ENCODE peak calls at places on chromosomes 7 and 10, in five cellular contexts. One of them, this sample, is unnamed.

GRCh38 chr7:92253251-92253650 is 7.5 kb downstream of the ANKIB1 start:
- DNase-seq in GM12878: no peak
- DNase-seq in SK-N-SH: no peak
- DNase-seq in HepG2: no peak
- DNase-seq in H1: no peak
- DNase-seq in this sample: no peak

GRCh38 chr10:43351301-43351700 is 20.1 kb upstream of the FXYD4 start:
- DNase-seq in GM12878: no peak
- DNase-seq in SK-N-SH: peak; percentile 25
- DNase-seq in HepG2: no peak
- DNase-seq in H1: no peak
- DNase-seq in this sample: no peak

GRCh38 chr7:102000123-102000522 is 182.7 kb downstream of the CUX1 start:
- DNase-seq in GM12878: no peak
- DNase-seq in SK-N-SH: no peak
- DNase-seq in HepG2: no peak
- DNase-seq in H1: no peak
- DNase-seq in this sample: no peak

GRCh38 chr7:158416283-158416933 is 171.2 kb downstream of the PTPRN2 start:
- DNase-seq in GM12878: no peak
- DNase-seq in SK-N-SH: no peak
- DNase-seq in HepG2: no peak
- DNase-seq in H1: no peak
- DNase-seq in this sample: no peak

GRCh38 chr7:20217193-20217948 is at the start of gene MACC1:
- DNase-seq in GM12878: peak; percentile 96
- DNase-seq in SK-N-SH: no peak
- DNase-seq in HepG2: no peak
- DNase-seq in H1: peak; percentile 86
- DNase-seq in this sample: no peak

GRCh38 chr7:131556055-131556911 is at the start of gene PODXL:
- DNase-seq in GM12878: no peak
- DNase-seq in SK-N-SH: peak; percentile 99
- DNase-seq in HepG2: no peak
- DNase-seq in H1: no peak
- DNase-seq in this sample: peak; percentile 46

GRCh38 chr7:22150221-22150620 is 204.5 kb upstream of the CDCA7L start:
- DNase-seq in GM12878: no peak
- DNase-seq in SK-N-SH: no peak
- DNase-seq in HepG2: no peak
- DNase-seq in H1: no peak
- DNase-seq in this sample: no peak

GRCh38 chr7:70589010-70589409 is 542.9 kb upstream of the GALNT17 start:
- DNase-seq in GM12878: no peak
- DNase-seq in SK-N-SH: no peak
- DNase-seq in HepG2: no peak
- DNase-seq in H1: no peak
- DNase-seq in this sample: no peak

GRCh38 chr7:100176096-100176835 is 915 bp downstream of the GPC2 start:
- DNase-seq in GM12878: no peak
- DNase-seq in SK-N-SH: peak; percentile 30
- DNase-seq in HepG2: no peak
- DNase-seq in H1: no peak
- DNase-seq in this sample: no peak

GRCh38 chr7:79998343-79998742 is 136.3 kb upstream of the GNAI1 start:
- DNase-seq in GM12878: no peak
- DNase-seq in SK-N-SH: no peak
- DNase-seq in HepG2: no peak
- DNase-seq in H1: no peak
- DNase-seq in this sample: no peak

GRCh38 chr10:78953124-78954008 is 115.4 kb upstream of the ZMIZ1 start:
- DNase-seq in GM12878: peak; percentile 25
- DNase-seq in SK-N-SH: no peak
- DNase-seq in HepG2: no peak
- DNase-seq in H1: no peak
- DNase-seq in this sample: no peak
- TF ChIP-seq GABPA in GM12878: no peak
- TF ChIP-seq GABPA in SK-N-SH: no peak
- TF ChIP-seq GABPA in HepG2: no peak
- TF ChIP-seq GABPA in H1: no peak
- TF ChIP-seq GABPA in this sample: no peak

GRCh38 chr7:24882989-24883631 is 96.9 kb downstream of the OSBPL3 start:
- DNase-seq in GM12878: no peak
- DNase-seq in SK-N-SH: no peak
- DNase-seq in HepG2: no peak
- DNase-seq in H1: no peak
- DNase-seq in this sample: no peak
- TF ChIP-seq GABPA in GM12878: no peak
- TF ChIP-seq GABPA in SK-N-SH: no peak
- TF ChIP-seq GABPA in HepG2: no peak
- TF ChIP-seq GABPA in H1: no peak
- TF ChIP-seq GABPA in this sample: no peak

GRCh38 chr7:38284553-38284952 is 11.1 kb upstream of the TARP start:
- DNase-seq in GM12878: no peak
- DNase-seq in SK-N-SH: no peak
- DNase-seq in HepG2: no peak
- DNase-seq in H1: no peak
- DNase-seq in this sample: no peak
- TF ChIP-seq GABPA in GM12878: no peak
- TF ChIP-seq GABPA in SK-N-SH: no peak
- TF ChIP-seq GABPA in HepG2: no peak
- TF ChIP-seq GABPA in H1: no peak
- TF ChIP-seq GABPA in this sample: no peak

DNA sequence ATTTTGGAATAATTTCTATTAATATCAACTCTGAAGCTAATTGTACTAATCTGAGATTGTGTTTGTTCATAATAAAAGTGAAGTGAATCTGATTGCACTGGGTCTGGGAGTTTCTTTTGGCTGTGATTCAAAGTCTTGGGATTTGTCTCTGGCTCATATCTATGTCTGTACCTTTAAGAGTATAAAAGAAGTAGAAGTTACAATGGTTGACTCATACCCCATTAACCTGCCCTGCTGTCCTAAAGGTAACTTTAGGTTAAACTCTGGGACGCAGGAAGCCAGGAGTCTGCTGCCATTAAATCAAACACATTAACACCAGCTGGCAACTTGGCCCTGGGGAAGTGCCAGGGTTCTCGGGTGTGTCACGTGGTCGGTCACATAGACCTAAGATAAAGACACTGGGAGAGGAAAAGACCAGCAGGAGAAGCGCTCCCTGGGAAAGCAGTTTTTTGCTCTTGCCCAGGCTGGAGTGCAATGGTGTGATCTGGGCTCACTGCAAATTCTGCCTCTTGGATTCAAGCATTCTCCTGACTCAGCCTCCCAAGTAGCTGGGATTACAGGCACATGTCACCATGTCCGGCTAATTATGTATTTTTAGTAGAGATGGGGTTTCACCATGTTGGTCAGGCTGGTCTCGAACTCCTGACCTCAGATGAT is 17.8 kb downstream of the SCD start:
- DNase-seq in GM12878: no peak
- DNase-seq in SK-N-SH: peak; percentile 58
- DNase-seq in HepG2: peak; percentile 72
- DNase-seq in H1: no peak
- DNase-seq in this sample: no peak
- TF ChIP-seq GABPA in GM12878: no peak
- TF ChIP-seq GABPA in SK-N-SH: no peak
- TF ChIP-seq GABPA in HepG2: no peak
- TF ChIP-seq GABPA in H1: no peak
- TF ChIP-seq GABPA in this sample: no peak

GRCh38 chr7:50397320-50397970 is 52.7 kb downstream of the FIGNL1 start:
- DNase-seq in GM12878: peak; percentile 64
- DNase-seq in SK-N-SH: no peak
- DNase-seq in HepG2: no peak
- DNase-seq in H1: no peak
- DNase-seq in this sample: no peak
- TF ChIP-seq GABPA in GM12878: no peak
- TF ChIP-seq GABPA in SK-N-SH: no peak
- TF ChIP-seq GABPA in HepG2: no peak
- TF ChIP-seq GABPA in H1: no peak
- TF ChIP-seq GABPA in this sample: no peak

DNA sequence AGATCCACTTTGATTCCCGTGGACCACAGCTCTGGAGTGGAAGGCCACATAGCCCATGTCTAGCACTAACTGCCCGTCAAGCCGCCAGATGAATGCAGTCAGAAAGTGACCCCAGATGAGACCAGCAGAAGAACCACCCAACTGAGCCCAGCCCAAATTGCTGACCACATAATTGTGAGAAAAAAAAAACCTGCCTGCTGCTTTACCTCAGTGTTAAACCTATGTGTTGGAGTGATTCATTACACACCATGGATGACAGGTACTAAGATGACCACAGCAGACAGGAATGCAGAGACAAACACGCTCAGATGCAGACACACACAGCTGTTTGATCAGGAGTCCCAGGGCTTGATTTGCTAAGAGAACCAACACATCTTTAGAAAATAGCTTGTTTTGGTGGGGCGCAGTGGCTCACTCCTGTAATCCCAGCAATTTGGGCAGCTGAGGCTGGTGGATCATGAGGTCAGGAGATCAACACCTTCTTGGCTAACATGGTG is 168.1 kb upstream of the PPP2R2D start:
- DNase-seq in GM12878: no peak
- DNase-seq in SK-N-SH: no peak
- DNase-seq in HepG2: peak; percentile 16
- DNase-seq in H1: no peak
- DNase-seq in this sample: no peak
- TF ChIP-seq GABPA in GM12878: no peak
- TF ChIP-seq GABPA in SK-N-SH: no peak
- TF ChIP-seq GABPA in HepG2: no peak
- TF ChIP-seq GABPA in H1: no peak
- TF ChIP-seq GABPA in this sample: no peak